ENCODE peak calls at places on chromosomes 7 and 10, in five cellular contexts. X is neuronal stem cell, Q is GM06990, E is transverse colon, S is mammary epithelial cell. Y is an unnamed sample. For H3K27me3, the result is how much of the 10 kb centered on the place peaks cover.

GRCh38 chr7:80140388-80140787 is 5.8 kb downstream of the GNAI1 start:
- DNase-seq in X (no peak), E (no peak), S (peak), Q (no peak), Y (no peak)

GRCh38 chr7:1814089-1814811 is 144.2 kb downstream of the ELFN1 start:
- DNase-seq in E (no peak), X (no peak), S (no peak), Q (no peak), Y (no peak)

GRCh38 chr10:111076682-111077661 is at the start of gene ADRA2A:
- DNase-seq in X (peak), E (peak), Q (peak), S (peak), Y (peak)

GRCh38 chr10:49151025-49151445 is 17.2 kb upstream of the FAM170B start:
- DNase-seq in S (no peak), Q (no peak), X (no peak), E (no peak), Y (no peak)

GRCh38 chr7:141737118-141737835 is 881 bp upstream of the SSBP1 start:
- DNase-seq in X (no peak), Q (peak), S (peak), E (peak), Y (peak)

GRCh38 chr10:110742801-110743200 is 98.7 kb downstream of the RBM20 start:
- DNase-seq in E (no peak), S (no peak), X (no peak), Q (no peak), Y (no peak)

GRCh38 chr7:107505997-107506682 is 36.3 kb downstream of the GPR22 start:
- DNase-seq in S (peak), Q (no peak), E (peak), X (no peak), Y (no peak)

GRCh38 chr7:3862774-3863173 is 561.7 kb downstream of the SDK1 start:
- DNase-seq in E (no peak), Q (no peak), S (no peak), X (no peak), Y (no peak)

GRCh38 chr7:226281-226882 is 34.0 kb downstream of the FAM20C start:
- DNase-seq in E (no peak), S (peak), X (no peak), Q (no peak), Y (peak)

DNA sequence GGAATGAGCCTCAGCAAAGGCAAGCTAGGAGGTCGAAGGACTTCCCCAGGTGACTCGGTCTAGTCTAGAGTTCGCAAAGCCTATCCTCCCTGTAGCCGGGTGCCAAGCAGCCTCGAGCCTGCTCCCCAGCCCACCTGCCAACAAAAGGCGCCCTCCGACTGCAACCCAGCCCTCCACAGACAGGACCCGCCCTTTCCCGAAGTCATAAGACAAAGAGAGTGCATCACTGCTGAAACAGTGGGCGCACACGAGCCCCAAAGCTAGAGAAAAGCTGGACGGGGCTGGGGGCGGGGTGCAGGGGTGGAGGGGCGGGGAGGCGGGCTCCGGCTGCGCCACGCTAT is 667 bp upstream of the COL1A2 start:
- DNase-seq in S (no peak), Q (no peak), E (no peak), X (no peak), Y (no peak)
- H3K4me3 ChIP-seq in S (no peak), Q (no peak), E (peak), X (no peak), Y (peak)

DNA sequence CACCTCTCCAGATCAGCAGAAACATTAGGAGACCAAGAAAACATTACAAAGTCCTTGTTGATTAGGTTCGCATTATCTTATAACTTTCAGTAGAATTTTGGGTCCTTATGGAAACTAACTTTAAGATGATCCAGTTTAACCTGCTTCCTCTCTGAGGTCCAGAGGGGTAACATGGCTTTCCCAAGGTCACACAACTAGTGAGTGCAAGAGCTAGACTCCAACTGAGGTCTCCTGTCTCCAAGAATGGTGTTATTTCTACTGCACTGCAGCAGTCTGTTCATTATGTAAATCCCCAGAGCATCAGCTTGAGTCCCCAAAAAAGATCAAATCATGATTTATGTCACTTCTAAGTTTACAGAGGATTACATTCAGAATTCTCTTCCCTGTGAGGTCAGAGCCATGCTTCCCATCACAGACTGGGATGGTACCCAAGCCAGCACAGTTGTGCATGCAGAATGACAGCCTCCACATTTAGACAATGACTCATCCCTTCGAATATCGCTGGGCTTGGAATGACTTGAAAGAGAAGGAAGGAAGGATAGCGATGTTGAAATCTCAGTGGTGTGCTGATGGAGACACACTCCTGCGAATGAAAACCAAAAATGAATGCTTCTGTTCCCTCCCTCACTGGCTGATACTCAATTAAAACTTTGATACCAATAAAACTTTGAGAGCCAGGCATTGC is 163.1 kb upstream of the PLXNA4 start:
- DNase-seq in E (no peak), X (no peak), Q (no peak), S (peak), Y (peak)
- H3K27me3 ChIP-seq in E (under half), X (under half), Q (under half), S (under half), Y (under half)

GRCh38 chr7:84294907-84295455 is 100.4 kb upstream of the SEMA3A start:
- DNase-seq in Q (no peak), X (no peak), E (no peak), S (no peak), Y (no peak)

GRCh38 chr7:84297606-84298005 is 103.0 kb upstream of the SEMA3A start:
- DNase-seq in S (no peak), E (no peak), Q (no peak), X (no peak), Y (no peak)

GRCh38 chr7:84291756-84292155 is 97.2 kb upstream of the SEMA3A start:
- DNase-seq in S (no peak), Q (no peak), X (peak), E (no peak), Y (no peak)

DNA sequence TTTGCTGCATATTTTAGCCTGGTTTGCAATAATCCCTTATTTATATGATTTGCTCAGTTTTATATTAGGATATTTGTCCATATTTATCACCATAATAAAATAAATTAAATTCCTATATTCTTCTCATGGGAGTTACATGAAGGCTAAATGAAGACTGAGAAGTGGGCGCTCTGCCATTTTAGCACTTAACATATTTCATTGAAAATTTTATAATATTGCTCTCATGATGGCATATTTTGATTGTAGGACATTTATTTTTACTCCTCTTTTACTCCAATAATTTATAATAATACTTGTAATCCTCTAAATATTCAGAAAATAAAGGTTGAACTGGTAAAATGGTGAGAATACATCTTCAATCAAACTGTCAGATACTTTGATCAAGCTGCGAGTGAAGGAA is 99.8 kb upstream of the SEMA3A start:
- DNase-seq in Q (no peak), X (no peak), E (no peak), S (no peak), Y (no peak)
- H3K4me3 ChIP-seq in Q (no peak), X (no peak), E (no peak), S (no peak), Y (no peak)

GRCh38 chr10:97926055-97926454 is 76.4 kb downstream of the GOLGA7B start:
- DNase-seq in E (no peak), S (no peak), X (no peak), Q (no peak), Y (no peak)
- H3K27me3 ChIP-seq in E (under half), S (under half), X (under half), Q (under half), Y (under half)

DNA sequence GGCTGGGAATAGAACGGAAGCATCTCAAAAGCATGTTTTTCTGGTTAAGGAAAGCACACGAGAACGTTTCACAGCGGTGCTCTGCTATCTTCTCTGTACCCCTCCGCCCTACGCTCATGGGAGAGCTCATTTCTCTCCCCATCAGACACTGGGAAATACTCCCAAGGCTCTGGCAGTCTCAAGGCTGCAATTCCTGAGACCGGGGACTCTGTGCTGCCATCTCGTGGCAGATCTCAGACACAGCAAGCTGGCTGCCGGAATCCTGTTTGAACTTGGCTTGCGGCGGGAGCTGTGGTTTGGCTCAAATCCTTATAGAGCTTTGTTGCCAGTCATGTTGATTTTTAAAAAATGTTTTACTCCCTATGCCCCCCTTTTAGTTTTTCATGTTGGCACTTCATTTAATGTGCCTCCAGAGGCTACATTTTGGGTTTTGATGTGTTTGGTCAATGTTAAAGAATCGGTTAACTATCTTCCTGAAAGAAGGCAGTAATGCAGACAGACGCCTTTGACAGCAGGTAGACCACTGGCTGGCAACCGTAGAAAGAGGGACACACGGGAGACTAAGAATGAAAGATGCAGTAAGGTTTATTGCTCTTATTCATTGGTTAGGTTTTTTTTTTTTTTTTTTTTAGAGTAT is 27.6 kb downstream of the BMPER start:
- DNase-seq in X (peak), E (peak), Q (peak), S (peak), Y (peak)
- H3K4me3 ChIP-seq in X (no peak), E (no peak), Q (no peak), S (no peak), Y (no peak)

GRCh38 chr10:93567277-93568104 is 1.0 kb downstream of the FFAR4 start:
- DNase-seq in X (no peak), S (no peak), E (no peak), Q (no peak), Y (no peak)
- H3K27me3 ChIP-seq in X (under half), S (under half), E (half or more), Q (under half), Y (under half)